ENCODE peak calls at places on chromosomes 13 and 19, in four cellular contexts. One of them, this sample, is unnamed.

GRCh38 chr19:41350735-41351338 is 2.9 kb downstream of the TGFB1 start:
- DNase-seq in HL-60: no peak
- DNase-seq in uterus: no peak
- DNase-seq in NCI-H510A: no peak
- DNase-seq in this sample: no peak

GRCh38 chr13:112067871-112068305 is 939 bp downstream of the SOX1 start:
- DNase-seq in NCI-H510A: no peak
- DNase-seq in uterus: no peak
- DNase-seq in HL-60: no peak
- DNase-seq in this sample: no peak

GRCh38 chr19:13838943-13839192 is 38.1 kb upstream of the NANOS3 start:
- DNase-seq in uterus: peak; percentile 85
- DNase-seq in NCI-H510A: no peak
- DNase-seq in HL-60: no peak
- DNase-seq in this sample: no peak

GRCh38 chr19:41997851-41998229 is 3.8 kb upstream of the ATP1A3 start:
- DNase-seq in HL-60: no peak
- DNase-seq in NCI-H510A: no peak
- DNase-seq in uterus: no peak
- DNase-seq in this sample: no peak

GRCh38 chr19:7799640-7800355 is 30.2 kb upstream of the EVI5L start:
- DNase-seq in NCI-H510A: peak; percentile 15
- DNase-seq in HL-60: peak; percentile 84
- DNase-seq in uterus: peak; percentile 43
- DNase-seq in this sample: peak; percentile 83

GRCh38 chr19:47786566-47786965 is 8.1 kb downstream of the SELENOW start:
- DNase-seq in HL-60: no peak
- DNase-seq in uterus: no peak
- DNase-seq in NCI-H510A: no peak
- DNase-seq in this sample: no peak

GRCh38 chr13:35741657-35742056 is 265.2 kb upstream of the MAB21L1 start:
- DNase-seq in uterus: no peak
- DNase-seq in NCI-H510A: no peak
- DNase-seq in HL-60: no peak
- DNase-seq in this sample: no peak

GRCh38 chr13:62033932-62034331 is 618.3 kb upstream of the PCDH20 start:
- DNase-seq in uterus: no peak
- DNase-seq in NCI-H510A: no peak
- DNase-seq in HL-60: no peak
- DNase-seq in this sample: no peak

GRCh38 chr13:30103161-30103858 is 204.0 kb downstream of the KATNAL1 start:
- DNase-seq in NCI-H510A: no peak
- DNase-seq in uterus: no peak
- DNase-seq in HL-60: peak; percentile 88
- DNase-seq in this sample: no peak

GRCh38 chr19:35846038-35846668 is 6.2 kb downstream of the NPHS1 start:
- DNase-seq in HL-60: no peak
- DNase-seq in NCI-H510A: no peak
- DNase-seq in uterus: no peak
- DNase-seq in this sample: no peak

GRCh38 chr19:3403489-3404323 is 37.3 kb downstream of the NFIC start:
- DNase-seq in HL-60: no peak
- DNase-seq in uterus: peak; percentile 93
- DNase-seq in NCI-H510A: no peak
- DNase-seq in this sample: no peak

GRCh38 chr13:26221399-26221720 is 754 bp downstream of the RNF6 start:
- DNase-seq in HL-60: no peak
- DNase-seq in uterus: no peak
- DNase-seq in NCI-H510A: no peak
- DNase-seq in this sample: no peak

GRCh38 chr13:43301341-43301969 is 278.1 kb downstream of the DNAJC15 start:
- DNase-seq in HL-60: no peak
- DNase-seq in uterus: no peak
- DNase-seq in NCI-H510A: no peak
- DNase-seq in this sample: no peak